ENCODE peak calls at places on chromosomes 6 and 20, in eight cellular contexts. V is stimulated activated naive CD8-positive, alpha-beta T cell treated with anti-CD3 and anti-CD28 coated beads, Interleukin-15, amount 100 ng/mL, for 72 hours; Q is hepatic stellate cell; A is GM04503; N is HCT116; Y is neural progenitor cell; Z is NB4; T is naive thymus-derived CD8-positive, alpha-beta T cell. P is an unnamed sample.

GRCh38 chr20:39132093-39132492 is 169.9 kb downstream of the DHX35 start:
- DNase-seq in V (no peak), Q (no peak), A (no peak), N (no peak), Y (no peak), Z (no peak), T (no peak), P (no peak)

GRCh38 chr20:51860015-51860882 is 57.9 kb upstream of the SALL4 start:
- DNase-seq in V (no peak), Q (no peak), A (peak), N (no peak), Y (no peak), Z (no peak), T (no peak), P (peak)

GRCh38 chr6:138103876-138104275 is 3.3 kb downstream of the PERP start:
- DNase-seq in V (no peak), Q (no peak), A (no peak), N (no peak), Y (no peak), Z (no peak), T (no peak), P (no peak)

GRCh38 chr6:157715766-157716171 is 107.3 kb upstream of the SNX9 start:
- DNase-seq in V (no peak), Q (peak), A (peak), N (no peak), Y (peak), Z (no peak), T (no peak), P (no peak)

GRCh38 chr6:41781302-41781711 is 725 bp downstream of the PRICKLE4 start:
- DNase-seq in V (no peak), Q (no peak), A (no peak), N (no peak), Y (no peak), Z (no peak), T (no peak), P (no peak)

GRCh38 chr6:47097092-47097945 is 55.2 kb upstream of the ADGRF1 start:
- DNase-seq in V (peak), Q (peak), A (peak), N (peak), Y (peak), Z (peak), T (peak), P (peak)

GRCh38 chr6:12490904-12491571 is 200.9 kb downstream of the EDN1 start:
- DNase-seq in V (peak), Q (peak), A (peak), N (no peak), Y (no peak), Z (peak), T (no peak), P (peak)

GRCh38 chr6:75530696-75531095 is 37.1 kb upstream of the FILIP1 start:
- DNase-seq in V (no peak), Q (no peak), A (no peak), N (no peak), Y (no peak), Z (no peak), T (no peak), P (no peak)

GRCh38 chr6:71205336-71205956 is 83.2 kb upstream of the OGFRL1 start:
- DNase-seq in V (no peak), Q (no peak), A (no peak), N (no peak), Y (no peak), Z (no peak), T (no peak), P (no peak)

GRCh38 chr6:7155871-7156579 is 48.3 kb downstream of the RREB1 start:
- DNase-seq in V (no peak), Q (no peak), A (no peak), N (no peak), Y (no peak), Z (no peak), T (no peak), P (no peak)

P was measured in endothelial cell of umbilical vein.